ENCODE peak calls at places on chromosomes 12 and 14, in five cellular contexts. J is AG09309, K is hippocampal formation, S is T-helper 1 cell, T is AG04450. C is an unnamed sample.

GRCh38 chr14:51474854-51475253 is 176.9 kb upstream of the FRMD6 start:
- DNase-seq in T (no peak), J (no peak), S (no peak), K (no peak), C (no peak)

GRCh38 chr12:110079477-110080400 is 31.4 kb upstream of the C12orf76 start:
- DNase-seq in J (no peak), T (no peak), S (peak; percentile 23), K (peak; percentile 94), C (no peak)

GRCh38 chr14:50173891-50174290 is 57.5 kb downstream of the SOS2 start:
- DNase-seq in J (no peak), S (no peak), T (no peak), K (no peak), C (no peak)

GRCh38 chr14:54440454-54440853 is 720 bp downstream of the CNIH1 start:
- DNase-seq in S (no peak), T (no peak), J (no peak), K (peak; percentile 6), C (no peak)

GRCh38 chr12:27542628-27543027 is 18.6 kb downstream of the PPFIBP1 start:
- DNase-seq in T (peak; percentile 87), J (peak; percentile 92), K (no peak), S (no peak), C (peak; percentile 95)

GRCh38 chr14:63200767-63201166 is 3.5 kb upstream of the RHOJ start:
- DNase-seq in K (no peak), T (no peak), S (no peak), J (no peak), C (peak; percentile 30)

GRCh38 chr14:58864751-58865519 is 227.2 kb downstream of the DACT1 start:
- DNase-seq in J (peak; percentile 73), S (no peak), T (peak; percentile 60), K (no peak), C (no peak)

GRCh38 chr12:64737539-64737938 is 21.7 kb downstream of the GNS start:
- DNase-seq in J (no peak), K (no peak), T (no peak), S (no peak), C (no peak)

GRCh38 chr14:101591121-101591520 is 29.8 kb downstream of the DIO3 start:
- DNase-seq in T (no peak), K (no peak), J (no peak), S (no peak), C (no peak)

GRCh38 chr14:59679872-59680271 is 103.3 kb upstream of the CCDC175 start:
- DNase-seq in S (no peak), J (no peak), K (peak; percentile 55), T (no peak), C (no peak)

GRCh38 chr12:49973361-49973830 is 649 bp downstream of the AQP6 start:
- DNase-seq in T (no peak), J (no peak), K (no peak), S (no peak), C (no peak)

GRCh38 chr14:55398679-55399078 is 13.0 kb downstream of the ATG14 start:
- DNase-seq in T (peak; percentile 90), K (no peak), J (peak; percentile 83), S (no peak), C (peak; percentile 93)

GRCh38 chr12:62296001-62296400 is 35.8 kb downstream of the USP15 start:
- DNase-seq in K (no peak), S (no peak), T (no peak), J (no peak), C (no peak)

GRCh38 chr14:22836301-22837058 is at the start of gene MMP14:
- DNase-seq in K (no peak), J (no peak), S (no peak), T (no peak), C (peak; percentile 72)

GRCh38 chr12:67692135-67692534 is 43.6 kb downstream of the DYRK2 start:
- DNase-seq in K (no peak), S (no peak), T (no peak), J (no peak), C (no peak)

GRCh38 chr14:89625208-89625987 is 208.4 kb upstream of the FOXN3 start:
- DNase-seq in K (no peak), S (no peak), J (no peak), T (no peak), C (no peak)

GRCh38 chr14:31084385-31084784 is 58.2 kb upstream of the STRN3 start:
- DNase-seq in T (no peak), S (no peak), J (no peak), K (no peak), C (no peak)

GRCh38 chr12:14417717-14418116 is 52.2 kb downstream of the ATF7IP start:
- DNase-seq in T (peak; percentile 76), J (peak; percentile 65), S (peak; percentile 27), K (peak; percentile 75), C (peak; percentile 96)

GRCh38 chr12:130523208-130523607 is 185.5 kb downstream of the PIWIL1 start:
- DNase-seq in S (no peak), J (no peak), T (no peak), K (no peak), C (no peak)

GRCh38 chr14:50320279-50320678 is 8.2 kb downstream of the DMAC2L start:
- DNase-seq in K (no peak), S (no peak), T (no peak), J (no peak), C (peak; percentile 71)

GRCh38 chr12:120588948-120589930 is 8.0 kb upstream of the POP5 start:
- DNase-seq in T (no peak), J (no peak), K (no peak), S (no peak), C (no peak)

GRCh38 chr12:1829306-1829900 is 9.0 kb downstream of the LRTM2 start:
- DNase-seq in T (no peak), S (no peak), J (no peak), K (no peak), C (no peak)

GRCh38 chr12:118680361-118680963 is 300.9 kb upstream of the SRRM4 start:
- DNase-seq in K (no peak), T (no peak), J (no peak), S (no peak), C (no peak)

GRCh38 chr14:20632831-20633771 is 8.4 kb downstream of the OR6S1 start:
- DNase-seq in J (no peak), T (peak; percentile 53), S (no peak), K (peak; percentile 40), C (peak; percentile 85)

C was measured in brain microvascular endothelial cell.